ENCODE peak calls at places on chromosomes 2 and 18, in six cellular contexts. H, D, F, S, A and B are unnamed samples.

GRCh38 chr18:32919799-32920198 is 147.0 kb upstream of the KLHL14 start:
- DNase-seq in A (no peak), F (no peak), S (peak; percentile 55), D (peak; percentile 12), H (no peak), B (no peak)

GRCh38 chr2:181106789-181107418 is 126.5 kb downstream of the UBE2E3 start:
- DNase-seq in F (peak; percentile 94), A (no peak), H (peak; percentile 95), D (no peak), S (peak; percentile 46), B (no peak)

GRCh38 chr18:8478166-8478967 is 130.9 kb upstream of the RAB12 start:
- DNase-seq in S (peak; percentile 79), A (no peak), D (peak; percentile 61), F (peak; percentile 34), H (peak; percentile 42), B (peak; percentile 44)

GRCh38 chr2:168976034-168976654 is 55.0 kb downstream of the ABCB11 start:
- DNase-seq in S (no peak), H (no peak), A (no peak), F (no peak), D (no peak), B (no peak)

GRCh38 chr18:55625875-55626274 is 37.9 kb upstream of the TCF4 start:
- DNase-seq in H (no peak), D (no peak), A (no peak), F (no peak), S (no peak), B (no peak)

GRCh38 chr2:74671479-74671878 is 17.4 kb downstream of the SEMA4F start:
- DNase-seq in D (no peak), S (no peak), A (no peak), F (peak; percentile 74), H (no peak), B (no peak)

GRCh38 chr2:20229322-20230201 is 4.6 kb upstream of the SDC1 start:
- DNase-seq in D (no peak), F (no peak), A (no peak), H (no peak), S (no peak), B (no peak)

GRCh38 chr2:181399046-181399445 is 58.1 kb upstream of the ITGA4 start:
- DNase-seq in F (no peak), H (no peak), D (no peak), S (no peak), A (no peak), B (no peak)

GRCh38 chr2:240235149-240235803 is 94.8 kb upstream of the OTOS start:
- DNase-seq in A (no peak), D (no peak), S (no peak), H (no peak), F (no peak), B (peak; percentile 12)

GRCh38 chr2:201151127-201152074 is 31.5 kb upstream of the CASP10 start:
- DNase-seq in F (peak; percentile 93), H (peak; percentile 67), S (no peak), D (no peak), A (no peak), B (no peak)

GRCh38 chr2:47083886-47084682 is 71.0 kb downstream of the STPG4 start:
- DNase-seq in A (no peak), F (no peak), S (no peak), H (no peak), D (no peak), B (peak; percentile 55)

DNA sequence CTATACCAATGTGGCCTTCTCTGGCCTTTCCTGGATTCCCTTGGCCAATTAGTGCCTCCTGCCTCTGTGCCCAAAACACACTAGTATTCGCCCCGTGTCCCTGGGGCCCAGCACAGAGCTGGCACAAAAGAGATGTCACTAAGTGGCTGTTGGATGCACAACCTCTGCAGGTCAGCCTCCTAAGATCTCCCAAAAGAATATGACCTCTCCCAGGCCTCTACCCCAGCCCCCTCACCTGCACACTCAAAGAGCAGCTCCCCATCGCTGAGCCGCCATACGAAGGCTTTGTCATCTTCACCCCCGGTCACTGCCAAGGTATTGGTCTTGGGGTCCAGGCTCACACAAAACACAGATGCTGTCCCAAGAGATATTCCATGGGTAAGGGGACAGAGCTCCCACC is 2.7 kb downstream of the AAMP start:
- DNase-seq in A (no peak), H (no peak), D (no peak), F (no peak), S (no peak), B (no peak)
- H3K4me1 ChIP-seq in A (peaks cover 22% of the 10 kb centered on the region), H (peaks cover 4% of the 10 kb centered on the region), D (peaks cover 57% of the 10 kb centered on the region), F (peaks cover 6% of the 10 kb centered on the region), S (peaks cover 37% of the 10 kb centered on the region), B (peaks cover 68% of the 10 kb centered on the region)

GRCh38 chr2:161166538-161167409 is 6.5 kb downstream of the TANK start:
- DNase-seq in A (no peak), F (peak; percentile 35), D (no peak), H (no peak), S (no peak), B (no peak)

GRCh38 chr2:161165266-161165665 is 5.0 kb downstream of the TANK start:
- DNase-seq in S (no peak), F (peak; percentile 72), A (no peak), D (no peak), H (peak; percentile 72), B (no peak)

GRCh38 chr2:161169335-161169734 is 9.1 kb downstream of the TANK start:
- DNase-seq in F (no peak), A (no peak), D (no peak), S (no peak), H (no peak), B (no peak)

GRCh38 chr2:161163438-161163837 is 3.2 kb downstream of the TANK start:
- DNase-seq in F (no peak), S (no peak), A (no peak), H (no peak), D (no peak), B (no peak)

DNA sequence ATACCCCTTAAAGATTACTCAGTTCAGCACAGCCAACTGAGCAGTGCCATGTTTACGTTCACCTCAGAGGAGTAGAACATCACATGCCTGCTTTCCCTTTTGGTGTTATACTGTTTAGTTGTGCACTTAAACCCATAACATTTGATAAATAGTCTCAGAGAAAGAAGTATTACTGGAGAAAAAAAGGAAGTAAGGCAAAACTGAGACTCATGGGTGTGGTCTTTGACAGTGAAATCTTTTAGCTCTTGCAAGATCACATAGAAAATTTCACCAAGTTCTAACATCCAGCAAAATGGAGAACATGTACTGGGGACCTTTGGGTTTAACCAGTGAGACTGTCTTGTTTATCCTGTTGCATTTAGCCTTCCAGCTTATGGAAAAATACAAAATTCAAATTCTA is 5.6 kb downstream of the TANK start:
- DNase-seq in S (no peak), H (peak; percentile 23), D (no peak), F (peak; percentile 11), A (no peak), B (no peak)
- H3K4me3 ChIP-seq in S (no peak overlapping the region), H (no peak overlapping the region), D (no peak overlapping the region), F (no peak overlapping the region), A (no peak overlapping the region), B (no peak overlapping the region)

DNA sequence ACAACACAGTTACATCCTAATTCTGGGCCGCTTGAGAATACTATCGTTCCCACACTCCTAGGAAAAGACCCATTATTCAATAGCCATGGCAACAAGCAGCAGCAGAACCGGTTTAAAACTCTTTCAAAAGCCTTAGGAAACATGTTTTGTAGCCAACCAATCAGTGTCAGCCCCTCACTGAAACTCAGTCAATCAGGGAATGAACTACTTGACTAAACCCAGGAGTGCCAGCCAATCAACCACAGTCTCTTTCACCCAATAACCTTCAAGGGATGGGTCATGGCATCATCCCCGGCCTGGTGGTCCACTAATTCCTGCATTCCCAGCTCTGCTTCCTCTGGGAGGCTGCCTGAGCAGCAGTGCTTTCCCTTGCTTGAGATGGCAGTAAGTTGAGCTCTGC is 204.8 kb upstream of the HS6ST1 start:
- DNase-seq in F (no peak), S (no peak), H (no peak), D (no peak), A (no peak), B (no peak)
- H3K4me1 ChIP-seq in F (no peaks in the 10 kb centered on the region), S (no peaks in the 10 kb centered on the region), H (no peaks in the 10 kb centered on the region), D (no peaks in the 10 kb centered on the region), A (no peaks in the 10 kb centered on the region), B (no peaks in the 10 kb centered on the region)

GRCh38 chr18:67651438-67651837 is 134.9 kb upstream of the DSEL start:
- DNase-seq in S (no peak), A (no peak), D (no peak), F (no peak), H (peak; percentile 5), B (no peak)

GRCh38 chr18:67650661-67651060 is 134.1 kb upstream of the DSEL start:
- DNase-seq in S (no peak), D (no peak), H (no peak), A (no peak), F (no peak), B (no peak)

GRCh38 chr18:67646890-67647289 is 130.4 kb upstream of the DSEL start:
- DNase-seq in A (no peak), S (no peak), F (no peak), D (no peak), H (no peak), B (no peak)

GRCh38 chr18:67654101-67654500 is 137.6 kb upstream of the DSEL start:
- DNase-seq in S (no peak), A (no peak), F (no peak), H (no peak), D (no peak), B (no peak)

GRCh38 chr18:67652296-67652695 is 135.8 kb upstream of the DSEL start:
- DNase-seq in H (no peak), A (no peak), D (no peak), S (no peak), F (no peak), B (no peak)
- H3K4me3 ChIP-seq in H (no peak overlapping the region), A (no peak overlapping the region), D (no peak overlapping the region), S (no peak overlapping the region), F (no peak overlapping the region), B (no peak overlapping the region)

DNA sequence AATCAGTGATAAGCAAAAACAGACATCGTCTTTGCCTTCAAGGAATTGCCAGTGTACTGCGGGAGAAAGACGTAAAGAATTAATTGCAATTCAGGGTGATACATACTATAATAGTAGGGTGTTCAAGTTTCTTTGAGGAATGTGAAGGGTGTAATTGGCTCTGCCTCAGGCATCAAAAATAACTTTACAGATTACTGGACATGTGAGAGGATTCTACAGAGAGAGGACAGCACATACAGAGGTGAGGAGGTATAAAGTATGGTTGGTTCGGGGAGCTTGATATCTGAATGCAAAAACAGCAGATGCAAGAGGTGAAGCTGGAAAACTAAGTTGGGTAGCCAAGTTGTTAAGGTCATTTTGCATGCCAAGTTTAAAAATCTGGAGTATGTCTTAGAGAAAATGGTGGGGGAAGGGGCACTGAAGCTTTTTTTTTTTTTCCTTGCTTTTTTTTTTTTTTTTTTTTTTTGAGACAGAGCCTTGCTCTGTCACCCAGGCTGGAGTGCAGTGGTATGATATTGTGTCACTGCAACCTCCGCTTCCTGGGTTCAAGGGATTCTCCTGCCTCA is 227.5 kb upstream of the FOSL2 start:
- DNase-seq in S (no peak), F (no peak), H (peak; percentile 15), D (no peak), A (no peak), B (no peak)
- H3K4me1 ChIP-seq in S (peaks cover 23% of the 10 kb centered on the region), F (peaks cover 16% of the 10 kb centered on the region), H (peaks cover 19% of the 10 kb centered on the region), D (peaks cover 20% of the 10 kb centered on the region), A (no peaks in the 10 kb centered on the region), B (peaks cover 52% of the 10 kb centered on the region)

DNA sequence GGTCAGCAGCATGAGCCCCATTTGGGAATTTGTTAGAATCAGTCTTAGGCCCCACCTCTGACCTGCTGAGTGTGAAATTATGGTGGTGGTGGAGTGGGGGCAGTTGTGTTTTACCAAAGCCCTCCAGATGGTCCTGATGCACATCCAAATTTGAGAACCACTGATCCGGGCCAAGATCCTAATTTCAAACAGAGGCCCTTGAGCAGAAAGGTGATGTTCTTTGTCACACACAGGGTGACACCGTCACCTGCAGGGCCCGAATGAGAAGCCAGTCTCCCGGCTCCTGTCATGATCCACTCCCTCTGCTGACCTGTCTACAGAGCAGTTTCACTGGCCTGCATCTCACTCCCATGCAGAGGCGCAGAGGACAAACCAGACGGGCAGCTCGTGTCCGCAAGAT is 129.9 kb downstream of the TRIM43 start:
- DNase-seq in D (no peak), H (no peak), F (no peak), S (no peak), A (no peak), B (no peak)
- H3K4me3 ChIP-seq in D (no peak overlapping the region), H (no peak overlapping the region), F (no peak overlapping the region), S (no peak overlapping the region), A (no peak overlapping the region), B (no peak overlapping the region)